ENCODE peak calls at places on chromosomes 5 and 9, in nine cellular contexts. G, W, K, Q, J, Z, P, O and N are unnamed samples.

GRCh38 chr5:120512068-120512467 is 48.0 kb downstream of the PRR16 start:
- DNase-seq in G (no peak), W (no peak), K (no peak), Q (no peak), J (no peak), Z (peak; percentile 80), P (no peak), O (no peak), N (no peak)

GRCh38 chr9:118003240-118003639 is 299.0 kb downstream of the TLR4 start:
- DNase-seq in G (no peak), W (no peak), K (no peak), Q (no peak), J (no peak), Z (peak; percentile 43), P (no peak), O (no peak), N (no peak)

GRCh38 chr9:134420974-134421432 is 94.7 kb downstream of the RXRA start:
- DNase-seq in G (no peak), W (no peak), K (no peak), Q (no peak), J (no peak), Z (no peak), P (no peak), O (no peak), N (no peak)

GRCh38 chr9:101065930-101066329 is 37.4 kb downstream of the PLPPR1 start:
- DNase-seq in G (no peak), W (no peak), K (no peak), Q (no peak), J (no peak), Z (no peak), P (no peak), O (no peak), N (no peak)

GRCh38 chr5:123460296-123460729 is 37.1 kb upstream of the CEP120 start:
- DNase-seq in G (no peak), W (no peak), K (peak; percentile 63), Q (no peak), J (no peak), Z (peak; percentile 50), P (no peak), O (no peak), N (no peak)

GRCh38 chr9:114002271-114002985 is 75.7 kb downstream of the AMBP start:
- DNase-seq in G (peak; percentile 9), W (no peak), K (no peak), Q (no peak), J (no peak), Z (no peak), P (no peak), O (no peak), N (no peak)

GRCh38 chr5:8391916-8392315 is 523.0 kb downstream of the MTRR start:
- DNase-seq in G (no peak), W (no peak), K (no peak), Q (no peak), J (no peak), Z (no peak), P (no peak), O (no peak), N (no peak)

GRCh38 chr9:3857673-3858072 is 331.9 kb upstream of the RFX3 start:
- DNase-seq in G (no peak), W (no peak), K (peak; percentile 19), Q (peak; percentile 96), J (no peak), Z (no peak), P (no peak), O (peak; percentile 68), N (no peak)

GRCh38 chr9:133892193-133892920 is 99.8 kb downstream of the VAV2 start:
- DNase-seq in G (no peak), W (no peak), K (no peak), Q (no peak), J (no peak), Z (no peak), P (no peak), O (no peak), N (no peak)

GRCh38 chr5:88380332-88380731 is 111.7 kb upstream of the TMEM161B start:
- DNase-seq in G (no peak), W (no peak), K (no peak), Q (no peak), J (no peak), Z (no peak), P (no peak), O (no peak), N (no peak)

GRCh38 chr5:108271127-108271526 is 110.8 kb downstream of the FBXL17 start:
- DNase-seq in G (no peak), W (no peak), K (no peak), Q (no peak), J (no peak), Z (no peak), P (no peak), O (no peak), N (no peak)

GRCh38 chr5:172445866-172446265 is 8.5 kb downstream of the SH3PXD2B start:
- DNase-seq in G (no peak), W (no peak), K (no peak), Q (no peak), J (no peak), Z (no peak), P (no peak), O (no peak), N (no peak)

GRCh38 chr9:83151627-83152137 is 88.7 kb upstream of the RASEF start:
- DNase-seq in G (no peak), W (no peak), K (no peak), Q (no peak), J (no peak), Z (no peak), P (no peak), O (no peak), N (no peak)

GRCh38 chr5:92544042-92544441 is 1037.0 kb downstream of the NR2F1-AS1 start:
- DNase-seq in G (no peak), W (no peak), K (peak; percentile 39), Q (no peak), J (peak; percentile 11), Z (no peak), P (no peak), O (peak; percentile 51), N (no peak)

GRCh38 chr9:136707849-136708517 is 4.4 kb upstream of the DIPK1B start:
- DNase-seq in G (no peak), W (no peak), K (no peak), Q (no peak), J (no peak), Z (no peak), P (no peak), O (no peak), N (no peak)

DNA sequence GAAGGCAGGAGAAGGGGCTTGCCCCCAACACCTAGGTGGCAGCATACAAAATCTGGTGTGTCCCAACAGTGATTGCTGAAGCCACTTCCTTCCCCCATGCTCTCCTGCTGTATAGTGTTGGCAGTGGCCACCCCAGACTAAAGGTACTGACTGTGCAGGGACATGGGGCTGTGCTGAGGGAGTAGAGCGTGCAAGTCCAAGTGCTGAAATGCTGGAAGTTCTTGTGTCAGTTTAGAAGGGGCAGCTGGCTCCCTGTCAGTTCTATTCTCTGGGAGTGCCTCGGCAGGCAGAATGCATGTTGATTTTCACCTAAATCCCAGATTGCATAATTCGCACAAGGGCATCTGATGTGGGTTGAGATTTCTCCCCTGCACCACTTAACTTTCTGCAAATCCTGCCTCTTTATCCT is 68.6 kb downstream of the GDNF start:
- DNase-seq in G (no peak), W (no peak), K (no peak), Q (no peak), J (no peak), Z (no peak), P (no peak), O (no peak), N (no peak)
- TF ChIP-seq CTCF in G (no peak), W (no peak), K (no peak), Q (no peak), J (no peak), Z (no peak), P (no peak), O (no peak), N (no peak)

GRCh38 chr9:102631559-102631958 is 363.6 kb upstream of the CYLC2 start:
- DNase-seq in G (no peak), W (no peak), K (no peak), Q (peak; percentile 18), J (no peak), Z (peak; percentile 21), P (no peak), O (no peak), N (no peak)
- TF ChIP-seq CTCF in G (no peak), W (no peak), K (no peak), Q (peak; percentile 43), J (peak; percentile 50), Z (peak; percentile 41), P (peak; percentile 51), O (peak; percentile 22), N (no peak)

GRCh38 chr9:22008662-22009562 is at the start of gene CDKN2B:
- DNase-seq in G (peak; percentile 91), W (peak; percentile 97), K (peak; percentile 97), Q (peak; percentile 94), J (peak; percentile 98), Z (peak; percentile 96), P (peak; percentile 94), O (peak; percentile 97), N (peak; percentile 67)

GRCh38 chr9:22005083-22005699 is 3.9 kb downstream of the CDKN2B start:
- DNase-seq in G (no peak), W (no peak), K (no peak), Q (no peak), J (no peak), Z (peak; percentile 84), P (no peak), O (peak; percentile 52), N (no peak)

GRCh38 chr9:22005700-22006605 is 3.2 kb downstream of the CDKN2B start:
- DNase-seq in G (no peak), W (no peak), K (peak; percentile 31), Q (no peak), J (no peak), Z (peak; percentile 69), P (no peak), O (peak; percentile 59), N (no peak)

GRCh38 chr9:22010881-22011625 is 1.9 kb upstream of the CDKN2B start:
- DNase-seq in G (no peak), W (peak; percentile 57), K (peak; percentile 55), Q (peak; percentile 48), J (no peak), Z (peak; percentile 87), P (peak; percentile 71), O (peak; percentile 55), N (no peak)

DNA sequence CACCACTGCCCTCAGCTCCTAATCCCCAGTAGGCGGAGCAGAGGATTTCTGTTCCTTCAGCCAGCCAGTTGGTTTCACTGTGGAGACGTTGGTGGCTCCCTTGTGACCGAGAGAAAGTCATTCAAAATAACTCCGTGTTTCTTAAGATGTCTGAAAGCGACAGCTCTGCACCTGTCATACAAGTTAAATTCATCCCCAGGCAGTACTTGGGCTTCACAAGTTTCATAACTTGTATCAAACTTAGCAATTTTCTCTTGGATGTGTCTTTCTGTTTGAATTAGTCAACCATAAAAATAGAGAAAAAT is 410 bp upstream of the CDKN2B start:
- DNase-seq in G (no peak), W (no peak), K (no peak), Q (no peak), J (no peak), Z (no peak), P (no peak), O (no peak), N (no peak)
- TF ChIP-seq CTCF in G (no peak), W (no peak), K (peak; percentile 39), Q (peak; percentile 45), J (no peak), Z (no peak), P (no peak), O (no peak), N (no peak)

DNA sequence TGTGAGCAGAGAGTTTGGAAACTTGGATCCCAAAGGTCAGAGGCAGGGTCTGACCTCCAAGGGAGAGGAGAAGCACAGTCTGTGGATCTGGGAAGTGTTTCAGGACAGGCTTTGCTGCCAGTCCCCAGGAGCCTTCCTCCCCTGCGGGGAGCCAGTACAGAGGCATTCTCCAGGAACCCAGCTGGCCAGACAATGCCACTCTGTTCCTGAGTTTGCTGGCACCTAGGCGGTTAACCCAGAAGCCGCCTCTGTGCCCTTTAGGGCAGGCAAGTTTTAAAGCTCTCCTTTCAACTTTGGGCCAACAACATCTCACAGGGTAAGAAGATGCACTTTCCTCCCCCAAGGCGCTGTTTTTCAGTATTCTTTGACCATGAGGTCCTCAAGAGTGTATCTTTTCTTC is 37.0 kb upstream of the FGF1 start:
- DNase-seq in G (no peak), W (no peak), K (no peak), Q (no peak), J (no peak), Z (no peak), P (no peak), O (no peak), N (no peak)
- TF ChIP-seq CTCF in G (no peak), W (no peak), K (no peak), Q (no peak), J (no peak), Z (no peak), P (no peak), O (no peak), N (no peak)